ENCODE peak calls at places on chromosomes 12 and 14, in nine cellular contexts. X is right lobe of liver, D is heart left ventricle, L is OCI-LY7, E is PC-3, P is suprapubic skin, Y is adrenal gland, J is A549, W is tibial nerve. K is an unnamed sample.

GRCh38 chr14:77485256-77485655 is 13.4 kb downstream of the ISM2 start:
- DNase-seq in X (no peak), W (no peak), Y (peak; percentile 74), E (peak; percentile 7), D (no peak), L (no peak), J (no peak), P (no peak), K (no peak)

GRCh38 chr14:64754685-64755084 is 50.5 kb downstream of the PLEKHG3 start:
- DNase-seq in Y (no peak), E (no peak), X (no peak), P (no peak), L (no peak), W (no peak), D (no peak), J (no peak), K (no peak)

GRCh38 chr12:105705765-105706164 is 375.3 kb downstream of the C12orf75 start:
- DNase-seq in D (no peak), E (peak; percentile 61), Y (peak; percentile 43), L (peak; percentile 29), W (peak; percentile 57), J (peak; percentile 18), P (no peak), X (no peak), K (no peak)

GRCh38 chr12:94169495-94169894 is 21.1 kb downstream of the PLXNC1 start:
- DNase-seq in X (no peak), W (no peak), P (no peak), E (no peak), J (no peak), D (no peak), Y (no peak), L (no peak), K (no peak)

GRCh38 chr12:52278931-52279682 is 4.7 kb downstream of the KRT86 start:
- DNase-seq in J (peak; percentile 87), W (peak; percentile 64), Y (peak; percentile 75), E (peak; percentile 93), D (peak; percentile 90), X (peak; percentile 82), L (peak; percentile 50), P (peak; percentile 84), K (peak; percentile 95)

GRCh38 chr12:89966495-89967240 is 258.0 kb upstream of the ATP2B1 start:
- DNase-seq in X (no peak), D (no peak), J (no peak), P (no peak), L (no peak), W (no peak), E (no peak), Y (no peak), K (no peak)

GRCh38 chr14:53148612-53149202 is 4.4 kb downstream of the DDHD1 start:
- DNase-seq in J (no peak), P (no peak), L (no peak), D (no peak), E (no peak), Y (no peak), W (no peak), X (no peak), K (no peak)

GRCh38 chr14:93962701-93963601 is 13.4 kb downstream of the ASB2 start:
- DNase-seq in P (no peak), X (no peak), W (no peak), D (no peak), L (peak; percentile 90), J (no peak), Y (no peak), E (no peak), K (no peak)

GRCh38 chr12:49750027-49750977 is 8.9 kb downstream of the TMBIM6 start:
- DNase-seq in Y (peak; percentile 45), P (no peak), X (no peak), J (no peak), D (no peak), L (peak; percentile 44), E (peak; percentile 12), W (no peak), K (no peak)

GRCh38 chr14:105153739-105154475 is 14.7 kb downstream of the JAG2 start:
- DNase-seq in P (no peak), X (peak; percentile 45), D (peak; percentile 46), W (no peak), E (no peak), J (no peak), Y (no peak), L (no peak), K (no peak)

GRCh38 chr12:92574911-92575570 is 127.7 kb upstream of the PLEKHG7 start:
- DNase-seq in X (peak; percentile 62), L (no peak), W (no peak), P (no peak), Y (no peak), D (no peak), E (no peak), J (no peak), K (no peak)

DNA sequence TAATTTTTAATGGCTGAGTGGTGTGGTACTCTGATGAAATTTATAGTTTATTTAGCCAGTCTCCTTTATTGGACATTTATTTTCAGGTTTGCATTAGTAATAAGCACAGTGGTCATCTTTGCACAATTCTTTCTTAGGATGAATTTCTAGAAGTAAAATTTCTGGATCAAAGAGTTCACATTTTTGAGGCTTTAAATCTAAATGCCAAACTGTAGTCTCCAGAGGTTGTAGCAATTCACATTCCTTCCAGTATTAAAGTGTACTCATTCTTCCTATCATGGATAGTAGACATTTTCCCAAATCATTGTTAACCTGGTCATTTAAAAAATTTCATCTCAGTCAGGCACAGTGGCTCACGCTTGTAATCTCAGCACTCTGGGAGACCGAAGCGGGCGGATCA is 24.8 kb downstream of the SLC39A9 start:
- DNase-seq in E (no peak), W (no peak), X (no peak), J (no peak), Y (no peak), D (no peak), L (no peak), P (no peak), K (no peak)
- TF ChIP-seq CTCF in E (no peak), W (no peak), X (no peak), J (no peak), Y (no peak), D (no peak), L (no peak), P (no peak), K (no peak)

DNA sequence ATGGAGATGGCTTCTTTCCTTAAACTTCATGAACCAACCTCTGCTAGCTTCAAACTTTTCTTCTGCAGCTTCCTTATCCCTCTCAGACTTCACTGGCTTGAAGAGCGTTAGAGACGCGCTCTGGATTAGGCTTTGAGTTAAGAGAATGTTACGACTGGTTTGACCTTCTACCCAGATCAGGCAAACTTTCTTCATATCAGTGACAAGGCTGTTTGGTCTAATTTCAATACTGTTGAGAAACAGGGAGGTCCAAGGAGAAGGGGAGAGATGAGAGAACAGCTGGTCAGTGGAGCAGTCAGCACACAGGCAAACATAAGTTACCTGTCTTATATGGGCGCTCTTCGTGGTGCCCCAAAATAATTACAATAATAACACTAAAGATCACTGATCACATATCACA is 14.9 kb downstream of the SCAF11 start:
- DNase-seq in W (no peak), D (no peak), E (no peak), P (no peak), L (no peak), J (no peak), X (no peak), Y (no peak), K (no peak)
- H3K4me1 ChIP-seq in W (peaks cover 77% of the 10 kb centered on the region), D (peaks cover 86% of the 10 kb centered on the region), E (no peaks in the 10 kb centered on the region), P (peaks cover 31% of the 10 kb centered on the region), L (no peaks in the 10 kb centered on the region), J (peaks cover 17% of the 10 kb centered on the region), X (peaks cover 19% of the 10 kb centered on the region), Y (peaks cover 12% of the 10 kb centered on the region), K (peaks cover 78% of the 10 kb centered on the region)

GRCh38 chr12:6613776-6614512 is 6.8 kb upstream of the CHD4 start:
- DNase-seq in J (peak; percentile 68), E (peak; percentile 77), P (peak; percentile 95), Y (peak; percentile 96), D (peak; percentile 92), W (peak; percentile 86), X (peak; percentile 93), L (peak; percentile 42), K (peak; percentile 97)
- TF ChIP-seq CTCF in J (peak; percentile 4), E (peak; percentile 2), P (no peak), Y (no peak), D (no peak), W (no peak), X (no peak), L (peak; percentile 48), K (peak; percentile 11)

DNA sequence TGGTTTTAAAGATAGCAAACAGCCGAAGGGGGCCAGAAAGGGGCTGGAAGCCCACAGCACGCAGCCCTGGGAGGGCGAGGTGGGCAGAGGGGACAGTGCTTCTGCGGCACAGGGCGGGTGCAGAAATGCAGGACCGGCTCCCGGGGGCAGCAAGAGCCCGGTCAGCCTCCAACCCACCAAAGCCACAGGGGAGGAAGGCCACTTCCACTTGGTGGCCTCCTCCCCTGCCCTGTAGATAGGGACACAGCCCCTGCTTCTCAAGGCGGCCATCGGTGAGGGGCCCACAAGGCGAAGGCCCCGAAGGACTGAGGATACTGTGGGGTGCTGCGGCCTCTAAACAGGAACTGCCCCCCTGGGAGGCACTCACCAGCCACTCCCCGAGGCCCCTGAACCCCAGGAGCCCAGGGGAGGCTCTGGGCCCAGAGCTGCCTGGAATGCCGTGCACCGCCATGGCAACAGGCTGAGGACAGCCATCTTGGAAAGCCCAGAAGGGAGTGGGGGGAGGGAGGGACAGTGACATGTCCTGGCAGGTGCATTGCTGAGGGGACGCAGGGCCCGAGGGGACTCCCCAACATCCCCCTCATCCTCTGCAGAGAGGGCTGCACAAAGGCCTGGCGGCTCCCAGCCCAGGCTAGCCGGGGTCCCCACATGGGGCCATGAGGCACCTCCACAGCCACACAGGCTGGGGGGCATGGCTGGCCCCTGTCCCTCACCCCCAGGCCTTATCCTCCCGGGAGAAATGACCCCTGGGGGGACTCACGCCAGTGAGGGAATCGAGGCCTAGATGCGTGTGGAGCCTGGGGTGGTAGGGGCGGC is 114.6 kb downstream of the NCOR2 start:
- DNase-seq in W (no peak), Y (no peak), D (no peak), E (no peak), L (no peak), P (no peak), X (no peak), J (no peak), K (no peak)
- H3K4me1 ChIP-seq in W (peaks cover 77% of the 10 kb centered on the region), Y (peaks cover 17% of the 10 kb centered on the region), D (peaks cover 66% of the 10 kb centered on the region), E (peaks cover 22% of the 10 kb centered on the region), L (peaks cover 41% of the 10 kb centered on the region), P (peaks cover 52% of the 10 kb centered on the region), X (peaks cover 6% of the 10 kb centered on the region), J (peaks cover 42% of the 10 kb centered on the region), K (peaks cover 92% of the 10 kb centered on the region)

DNA sequence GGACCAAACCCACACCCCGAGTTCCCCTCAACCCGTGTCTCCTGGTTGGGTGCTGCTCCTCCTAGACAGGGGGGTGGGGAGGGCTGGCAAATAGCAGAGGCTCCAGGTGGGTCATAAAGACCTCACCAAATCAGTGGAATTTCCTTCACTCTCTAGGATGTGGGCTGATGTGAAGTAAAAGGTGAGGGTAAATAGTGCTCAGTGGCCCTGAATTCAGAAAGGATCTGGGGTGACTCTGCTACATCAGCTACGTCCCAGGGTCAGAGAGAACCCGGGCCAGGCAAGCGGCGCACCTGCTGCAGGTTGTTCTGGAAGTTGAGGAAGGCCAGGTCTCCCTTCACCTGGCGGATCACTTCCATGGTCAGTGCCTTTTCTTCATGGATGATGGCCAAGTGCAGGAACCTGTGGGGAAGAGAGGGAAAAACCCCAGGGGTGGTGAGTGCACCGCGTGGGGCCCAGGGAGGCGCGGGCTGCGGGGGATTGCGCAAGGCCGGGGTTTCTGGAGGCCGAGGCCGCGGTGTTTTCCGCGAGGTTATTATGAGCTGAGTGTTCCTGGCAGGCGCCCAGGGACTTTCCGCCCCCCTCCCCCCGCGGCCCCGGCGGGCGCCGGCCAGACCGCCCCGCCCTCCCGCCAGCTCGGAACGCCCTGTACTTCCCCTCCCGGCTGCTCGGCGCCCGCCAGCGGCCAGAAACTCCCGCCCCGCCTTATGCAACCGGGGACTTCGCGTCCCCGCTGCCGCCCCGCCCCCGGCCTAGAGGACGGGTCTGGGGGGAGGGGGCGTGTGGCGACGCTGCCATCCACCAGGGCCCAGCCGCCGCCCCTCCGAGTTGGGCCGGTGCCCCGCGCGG is 928 bp downstream of the NFKBIA start:
- DNase-seq in L (peak; percentile 91), D (peak; percentile 99), P (peak; percentile 98), X (peak; percentile 98), W (peak; percentile 97), Y (peak; percentile 97), J (peak; percentile 82), E (peak; percentile 93), K (peak; percentile 99)
- TF ChIP-seq CTCF in L (no peak), D (no peak), P (no peak), X (no peak), W (no peak), Y (no peak), J (no peak), E (no peak), K (no peak)

K was measured in esophagus muscularis mucosa.